ENCODE peak calls at places on chromosomes 12 and 14, in nine cellular contexts. W is HS-5; I is Caki2; T is mucosa of descending colon; B is stimulated activated CD4-positive, alpha-beta T cell treated with anti-CD3 and anti-CD28 coated beads, Interleukin-2, amount 100 ng/mL, for 48 hours; Y is left ventricle myocardium superior; D is NCI-H1694; O is H54; R is activated CD8-positive, alpha-beta memory T cell treated with anti-CD3 and anti-CD28 coated beads, Interleukin-2, amount 50 U/mL, for 48 hours. G is an unnamed sample.

GRCh38 chr14:80930836-80931389 is 10.6 kb downstream of the CEP128 start:
- DNase-seq in R (no peak), W (peak), B (no peak), D (no peak), I (peak), T (no peak), Y (no peak), O (no peak), G (peak)

GRCh38 chr14:74980746-74981661 is 21.7 kb upstream of the EIF2B2 start:
- DNase-seq in R (peak), W (no peak), I (no peak), Y (no peak), T (no peak), B (no peak), D (no peak), O (peak), G (no peak)

GRCh38 chr14:23117371-23118020 is 1.6 kb downstream of the CEBPE start:
- DNase-seq in W (no peak), R (no peak), B (no peak), O (no peak), I (no peak), D (no peak), Y (no peak), T (no peak), G (no peak)

GRCh38 chr12:53219956-53220856 is 11.8 kb downstream of the RARG start:
- DNase-seq in T (peak), O (peak), R (peak), Y (peak), I (no peak), B (peak), W (peak), D (no peak), G (no peak)

GRCh38 chr12:100959481-100959880 is 164.9 kb downstream of the ANO4 start:
- DNase-seq in B (no peak), O (no peak), R (no peak), W (peak), I (no peak), T (no peak), Y (no peak), D (no peak), G (no peak)

GRCh38 chr12:11580125-11580751 is 69.2 kb upstream of the ETV6 start:
- DNase-seq in D (no peak), O (peak), B (no peak), R (no peak), W (peak), I (peak), T (no peak), Y (no peak), G (peak)

GRCh38 chr14:61562321-61563161 is 132.8 kb upstream of the HIF1A start:
- DNase-seq in B (no peak), O (peak), D (no peak), T (no peak), R (no peak), W (peak), I (peak), Y (no peak), G (peak)

GRCh38 chr14:21924479-21924878 is 250.9 kb upstream of the OR4E1 start:
- DNase-seq in R (peak), W (no peak), T (peak), O (no peak), Y (no peak), B (peak), D (no peak), I (no peak), G (no peak)

GRCh38 chr12:8420506-8420905 is 35.3 kb upstream of the CLEC6A start:
- DNase-seq in O (no peak), B (no peak), I (no peak), R (no peak), W (no peak), D (no peak), T (no peak), Y (no peak), G (no peak)

GRCh38 chr12:23899434-23899833 is 50.0 kb downstream of the SOX5 start:
- DNase-seq in T (no peak), W (no peak), B (no peak), O (no peak), I (no peak), R (no peak), D (no peak), Y (no peak), G (no peak)

GRCh38 chr12:102873077-102873476 is 44.0 kb downstream of the PAH start:
- DNase-seq in R (no peak), D (no peak), O (no peak), I (no peak), T (no peak), Y (no peak), B (no peak), W (no peak), G (no peak)

GRCh38 chr14:102909911-102910310 is 12.6 kb upstream of the AMN start:
- DNase-seq in D (no peak), T (peak), I (no peak), Y (no peak), O (no peak), R (no peak), W (no peak), B (no peak), G (no peak)